ENCODE peak calls at places on chromosomes 11 and 22, in nine cellular contexts. K, D, V, R, B, I, T, Q and P are unnamed samples.

GRCh38 chr11:68978931-68979591 is 1.7 kb downstream of the MRGPRD start:
- DNase-seq in K (no peak), D (no peak), V (peak; percentile 13), R (no peak), B (peak; percentile 3), I (no peak), T (no peak), Q (no peak), P (no peak)

GRCh38 chr22:32791056-32791455 is 10.4 kb upstream of the TIMP3 start:
- DNase-seq in K (no peak), D (no peak), V (no peak), R (no peak), B (no peak), I (no peak), T (no peak), Q (no peak), P (no peak)

GRCh38 chr22:19035474-19036228 is 86.6 kb downstream of the DGCR2 start:
- DNase-seq in K (no peak), D (no peak), V (no peak), R (peak; percentile 76), B (no peak), I (no peak), T (no peak), Q (no peak), P (no peak)

GRCh38 chr22:37414288-37414687 is 13.0 kb downstream of the ELFN2 start:
- DNase-seq in K (no peak), D (no peak), V (no peak), R (no peak), B (no peak), I (no peak), T (no peak), Q (no peak), P (no peak)

GRCh38 chr11:63839508-63840355 is 822 bp downstream of the MARK2 start:
- DNase-seq in K (no peak), D (no peak), V (peak; percentile 53), R (peak; percentile 58), B (peak; percentile 63), I (peak; percentile 42), T (no peak), Q (no peak), P (no peak)

GRCh38 chr22:48238966-48239365 is 1476.5 kb downstream of the TBC1D22A start:
- DNase-seq in K (no peak), D (no peak), V (no peak), R (no peak), B (no peak), I (no peak), T (no peak), Q (no peak), P (no peak)

GRCh38 chr11:113894421-113894996 is 10.1 kb upstream of the HTR3B start:
- DNase-seq in K (no peak), D (no peak), V (no peak), R (no peak), B (no peak), I (no peak), T (peak; percentile 54), Q (no peak), P (no peak)

GRCh38 chr22:17436981-17437410 is 67.7 kb downstream of the CECR2 start:
- DNase-seq in K (no peak), D (no peak), V (no peak), R (no peak), B (no peak), I (no peak), T (no peak), Q (no peak), P (no peak)

GRCh38 chr11:68045900-68046299 is 7.1 kb downstream of the TCIRG1 start:
- DNase-seq in K (no peak), D (no peak), V (peak; percentile 26), R (no peak), B (peak; percentile 29), I (no peak), T (no peak), Q (no peak), P (no peak)

GRCh38 chr11:113314389-113315301 is at the start of gene TTC12:
- DNase-seq in K (peak; percentile 68), D (peak; percentile 78), V (peak; percentile 94), R (peak; percentile 98), B (peak; percentile 97), I (peak; percentile 91), T (peak; percentile 85), Q (peak; percentile 71), P (peak; percentile 78)

GRCh38 chr22:31099386-31099785 is 8.0 kb downstream of the SELENOM start:
- DNase-seq in K (no peak), D (peak; percentile 40), V (no peak), R (no peak), B (peak; percentile 1), I (no peak), T (no peak), Q (no peak), P (no peak)

GRCh38 chr11:72812604-72812967 is 1.6 kb upstream of the ATG16L2 start:
- DNase-seq in K (no peak), D (no peak), V (no peak), R (no peak), B (no peak), I (no peak), T (no peak), Q (no peak), P (no peak)

GRCh38 chr11:111540921-111541208 is 345 bp downstream of the LAYN start:
- DNase-seq in K (no peak), D (no peak), V (no peak), R (no peak), B (no peak), I (no peak), T (no peak), Q (no peak), P (peak; percentile 15)

GRCh38 chr11:111538407-111539114 is 2.0 kb upstream of the LAYN start:
- DNase-seq in K (no peak), D (peak; percentile 43), V (no peak), R (no peak), B (no peak), I (no peak), T (no peak), Q (no peak), P (no peak)

GRCh38 chr11:111541209-111542061 is 915 bp downstream of the LAYN start:
- DNase-seq in K (peak; percentile 21), D (peak; percentile 92), V (no peak), R (no peak), B (peak; percentile 34), I (peak; percentile 74), T (peak; percentile 84), Q (peak; percentile 91), P (peak; percentile 66)

GRCh38 chr11:111540114-111540920 is at the start of gene LAYN:
- DNase-seq in K (peak; percentile 12), D (peak; percentile 62), V (peak; percentile 56), R (no peak), B (peak; percentile 29), I (peak; percentile 69), T (peak; percentile 35), Q (no peak), P (peak; percentile 26)

GRCh38 chr11:111539426-111540113 is 950 bp upstream of the LAYN start:
- DNase-seq in K (no peak), D (no peak), V (no peak), R (no peak), B (no peak), I (no peak), T (no peak), Q (no peak), P (no peak)
- H3K4me3 ChIP-seq in K (peak overlapping the region; percentile 80), D (peak overlapping the region; percentile 85), V (peak overlapping the region; percentile 37), R (no peak overlapping the region), B (no peak overlapping the region), I (peak overlapping the region; percentile 61), T (no peak overlapping the region), Q (peak overlapping the region; percentile 69), P (peak overlapping the region; percentile 68)

GRCh38 chr11:83219095-83219494 is 25.6 kb downstream of the ANKRD42 start:
- DNase-seq in K (no peak), D (no peak), V (no peak), R (no peak), B (peak; percentile 11), I (no peak), T (no peak), Q (no peak), P (no peak)
- TF ChIP-seq CTCF in K (no peak), D (peak; percentile 33), V (no peak), R (peak; percentile 47), B (peak; percentile 33), I (no peak), T (peak; percentile 7), Q (no peak), P (peak; percentile 26)

DNA sequence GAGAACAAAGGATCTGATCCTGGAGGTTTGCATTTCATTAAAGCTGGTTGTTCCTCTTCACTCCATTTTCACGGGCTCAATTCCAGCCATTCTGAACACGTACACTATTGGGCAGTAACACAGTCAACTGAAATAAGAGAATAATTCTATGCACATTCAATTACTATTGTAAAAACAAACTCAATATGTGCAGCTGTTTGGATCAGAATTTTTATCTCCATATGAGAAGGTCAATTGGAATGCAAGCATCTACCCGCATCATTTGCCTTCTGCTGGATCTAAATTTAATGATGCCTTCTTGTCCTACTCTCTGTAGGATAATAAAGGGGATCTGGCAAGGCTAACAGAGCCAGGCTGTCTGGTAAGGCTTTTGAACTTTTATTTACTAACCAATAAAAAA is 562.8 kb upstream of the CCDC179 start:
- DNase-seq in K (no peak), D (peak; percentile 78), V (no peak), R (no peak), B (no peak), I (no peak), T (no peak), Q (peak; percentile 65), P (no peak)
- H3K4me3 ChIP-seq in K (no peak overlapping the region), D (no peak overlapping the region), V (no peak overlapping the region), R (no peak overlapping the region), B (no peak overlapping the region), I (no peak overlapping the region), T (no peak overlapping the region), Q (no peak overlapping the region), P (no peak overlapping the region)

GRCh38 chr11:94597896-94598295 is 30.7 kb downstream of the PIWIL4 start:
- DNase-seq in K (no peak), D (peak; percentile 17), V (no peak), R (no peak), B (peak; percentile 23), I (no peak), T (peak; percentile 28), Q (no peak), P (peak; percentile 50)
- TF ChIP-seq CTCF in K (no peak), D (no peak), V (no peak), R (no peak), B (peak; percentile 31), I (peak; percentile 23), T (peak; percentile 1), Q (no peak), P (no peak)

DNA sequence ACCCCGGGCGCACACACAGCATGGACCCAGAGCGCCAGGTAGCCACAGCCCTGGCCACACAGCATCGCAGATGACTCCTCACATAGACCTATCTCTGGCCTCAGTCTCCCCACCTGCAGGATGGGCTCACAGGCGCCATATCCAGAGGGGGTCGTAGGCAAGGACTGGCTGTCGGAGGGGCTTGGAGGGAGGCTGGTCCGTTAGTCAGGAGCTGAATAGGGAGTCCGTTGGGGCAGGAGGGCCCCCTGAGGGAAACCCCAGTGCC is 2.1 kb downstream of the PLXNB2 start:
- DNase-seq in K (no peak), D (no peak), V (no peak), R (no peak), B (no peak), I (no peak), T (no peak), Q (no peak), P (no peak)
- H3K4me3 ChIP-seq in K (peak overlapping the region; percentile 96), D (peak overlapping the region; percentile 5), V (peak overlapping the region; percentile 85), R (no peak overlapping the region), B (no peak overlapping the region), I (peak overlapping the region; percentile 61), T (peak overlapping the region; percentile 86), Q (peak overlapping the region; percentile 78), P (peak overlapping the region; percentile 87)